ENCODE peak calls at places on chromosomes 12 and 14, in seven cellular contexts. One of them, this sample, is unnamed.

GRCh38 chr12:96810057-96810456 is 97.0 kb upstream of the NEDD1 start:
- DNase-seq in EL: no peak
- DNase-seq in left kidney: no peak
- DNase-seq in GM13977: no peak
- DNase-seq in activated naive CD4-positive, alpha-beta T cell treated with anti-CD3 and anti-CD28 coated beads, Interleukin-2, amount 10 ng/mL, durations not matched to agents 7 days and 5 days: no peak
- DNase-seq in fibroblast of the conjunctiva: no peak
- DNase-seq in coronary artery: no peak
- DNase-seq in this sample: no peak

GRCh38 chr12:88945041-88945732 is 364.9 kb upstream of the KITLG start:
- DNase-seq in fibroblast of the conjunctiva: no peak
- DNase-seq in left kidney: no peak
- DNase-seq in EL: no peak
- DNase-seq in GM13977: no peak
- DNase-seq in activated naive CD4-positive, alpha-beta T cell treated with anti-CD3 and anti-CD28 coated beads, Interleukin-2, amount 10 ng/mL, durations not matched to agents 7 days and 5 days: no peak
- DNase-seq in coronary artery: no peak
- DNase-seq in this sample: no peak

GRCh38 chr14:37588956-37589737 is 5.9 kb downstream of the FOXA1 start:
- DNase-seq in GM13977: peak; percentile 10
- DNase-seq in left kidney: no peak
- DNase-seq in coronary artery: no peak
- DNase-seq in fibroblast of the conjunctiva: no peak
- DNase-seq in EL: no peak
- DNase-seq in activated naive CD4-positive, alpha-beta T cell treated with anti-CD3 and anti-CD28 coated beads, Interleukin-2, amount 10 ng/mL, durations not matched to agents 7 days and 5 days: no peak
- DNase-seq in this sample: no peak

GRCh38 chr14:93708800-93709199 is 79.5 kb downstream of the PRIMA1 start:
- DNase-seq in EL: no peak
- DNase-seq in left kidney: no peak
- DNase-seq in GM13977: no peak
- DNase-seq in coronary artery: no peak
- DNase-seq in fibroblast of the conjunctiva: no peak
- DNase-seq in activated naive CD4-positive, alpha-beta T cell treated with anti-CD3 and anti-CD28 coated beads, Interleukin-2, amount 10 ng/mL, durations not matched to agents 7 days and 5 days: no peak
- DNase-seq in this sample: no peak

GRCh38 chr12:91877022-91877421 is 268.6 kb downstream of the BTG1 start:
- DNase-seq in activated naive CD4-positive, alpha-beta T cell treated with anti-CD3 and anti-CD28 coated beads, Interleukin-2, amount 10 ng/mL, durations not matched to agents 7 days and 5 days: peak; percentile 88
- DNase-seq in fibroblast of the conjunctiva: no peak
- DNase-seq in GM13977: no peak
- DNase-seq in EL: peak; percentile 9
- DNase-seq in coronary artery: no peak
- DNase-seq in left kidney: peak; percentile 12
- DNase-seq in this sample: peak; percentile 83

GRCh38 chr12:6183689-6184441 is 16.3 kb upstream of the CD9 start:
- DNase-seq in left kidney: no peak
- DNase-seq in activated naive CD4-positive, alpha-beta T cell treated with anti-CD3 and anti-CD28 coated beads, Interleukin-2, amount 10 ng/mL, durations not matched to agents 7 days and 5 days: no peak
- DNase-seq in fibroblast of the conjunctiva: peak; percentile 55
- DNase-seq in GM13977: no peak
- DNase-seq in coronary artery: peak; percentile 70
- DNase-seq in EL: peak; percentile 70
- DNase-seq in this sample: no peak

GRCh38 chr14:64807588-64807987 is 72.1 kb downstream of the SPTB start:
- DNase-seq in EL: peak; percentile 14
- DNase-seq in GM13977: no peak
- DNase-seq in activated naive CD4-positive, alpha-beta T cell treated with anti-CD3 and anti-CD28 coated beads, Interleukin-2, amount 10 ng/mL, durations not matched to agents 7 days and 5 days: no peak
- DNase-seq in coronary artery: no peak
- DNase-seq in left kidney: no peak
- DNase-seq in fibroblast of the conjunctiva: no peak
- DNase-seq in this sample: no peak

GRCh38 chr12:46402451-46402850 is 29.9 kb upstream of the SLC38A2 start:
- DNase-seq in GM13977: no peak
- DNase-seq in fibroblast of the conjunctiva: no peak
- DNase-seq in coronary artery: no peak
- DNase-seq in activated naive CD4-positive, alpha-beta T cell treated with anti-CD3 and anti-CD28 coated beads, Interleukin-2, amount 10 ng/mL, durations not matched to agents 7 days and 5 days: no peak
- DNase-seq in EL: peak; percentile 90
- DNase-seq in left kidney: peak; percentile 29
- DNase-seq in this sample: no peak

GRCh38 chr14:98171654-98172053 is 1100.3 kb downstream of the BCL11B start:
- DNase-seq in left kidney: no peak
- DNase-seq in GM13977: no peak
- DNase-seq in fibroblast of the conjunctiva: no peak
- DNase-seq in EL: no peak
- DNase-seq in activated naive CD4-positive, alpha-beta T cell treated with anti-CD3 and anti-CD28 coated beads, Interleukin-2, amount 10 ng/mL, durations not matched to agents 7 days and 5 days: no peak
- DNase-seq in coronary artery: no peak
- DNase-seq in this sample: no peak

GRCh38 chr12:106223485-106224391 is 24.1 kb downstream of the CKAP4 start:
- DNase-seq in EL: peak; percentile 64
- DNase-seq in coronary artery: peak; percentile 85
- DNase-seq in GM13977: peak; percentile 84
- DNase-seq in fibroblast of the conjunctiva: peak; percentile 43
- DNase-seq in activated naive CD4-positive, alpha-beta T cell treated with anti-CD3 and anti-CD28 coated beads, Interleukin-2, amount 10 ng/mL, durations not matched to agents 7 days and 5 days: peak; percentile 82
- DNase-seq in left kidney: peak; percentile 85
- DNase-seq in this sample: peak; percentile 63

GRCh38 chr12:132622437-132623071 is 4.0 kb downstream of the P2RX2 start:
- DNase-seq in GM13977: no peak
- DNase-seq in coronary artery: peak; percentile 69
- DNase-seq in left kidney: peak; percentile 93
- DNase-seq in activated naive CD4-positive, alpha-beta T cell treated with anti-CD3 and anti-CD28 coated beads, Interleukin-2, amount 10 ng/mL, durations not matched to agents 7 days and 5 days: no peak
- DNase-seq in fibroblast of the conjunctiva: peak; percentile 37
- DNase-seq in EL: peak; percentile 81
- DNase-seq in this sample: no peak

GRCh38 chr12:69475237-69475984 is 5.2 kb downstream of the FRS2 start:
- DNase-seq in EL: peak; percentile 31
- DNase-seq in GM13977: no peak
- DNase-seq in activated naive CD4-positive, alpha-beta T cell treated with anti-CD3 and anti-CD28 coated beads, Interleukin-2, amount 10 ng/mL, durations not matched to agents 7 days and 5 days: no peak
- DNase-seq in coronary artery: no peak
- DNase-seq in left kidney: peak; percentile 79
- DNase-seq in fibroblast of the conjunctiva: peak; percentile 36
- DNase-seq in this sample: no peak

GRCh38 chr12:11621797-11622423 is 27.6 kb upstream of the ETV6 start:
- DNase-seq in fibroblast of the conjunctiva: no peak
- DNase-seq in coronary artery: no peak
- DNase-seq in left kidney: peak; percentile 32
- DNase-seq in EL: peak; percentile 9
- DNase-seq in activated naive CD4-positive, alpha-beta T cell treated with anti-CD3 and anti-CD28 coated beads, Interleukin-2, amount 10 ng/mL, durations not matched to agents 7 days and 5 days: peak; percentile 31
- DNase-seq in GM13977: no peak
- DNase-seq in this sample: no peak

GRCh38 chr12:45220366-45220931 is 4.6 kb downstream of the ANO6 start:
- DNase-seq in fibroblast of the conjunctiva: no peak
- DNase-seq in EL: no peak
- DNase-seq in activated naive CD4-positive, alpha-beta T cell treated with anti-CD3 and anti-CD28 coated beads, Interleukin-2, amount 10 ng/mL, durations not matched to agents 7 days and 5 days: no peak
- DNase-seq in coronary artery: no peak
- DNase-seq in GM13977: no peak
- DNase-seq in left kidney: no peak
- DNase-seq in this sample: no peak

GRCh38 chr14:92846162-92846897 is 52.2 kb downstream of the GOLGA5 start:
- DNase-seq in GM13977: peak; percentile 69
- DNase-seq in EL: peak; percentile 64
- DNase-seq in fibroblast of the conjunctiva: no peak
- DNase-seq in coronary artery: no peak
- DNase-seq in left kidney: no peak
- DNase-seq in activated naive CD4-positive, alpha-beta T cell treated with anti-CD3 and anti-CD28 coated beads, Interleukin-2, amount 10 ng/mL, durations not matched to agents 7 days and 5 days: no peak
- DNase-seq in this sample: no peak

GRCh38 chr12:105724651-105725050 is 394.2 kb downstream of the C12orf75 start:
- DNase-seq in coronary artery: no peak
- DNase-seq in GM13977: no peak
- DNase-seq in fibroblast of the conjunctiva: no peak
- DNase-seq in left kidney: no peak
- DNase-seq in EL: no peak
- DNase-seq in activated naive CD4-positive, alpha-beta T cell treated with anti-CD3 and anti-CD28 coated beads, Interleukin-2, amount 10 ng/mL, durations not matched to agents 7 days and 5 days: no peak
- DNase-seq in this sample: no peak

GRCh38 chr14:104137297-104138097 is 890 bp upstream of the KIF26A start:
- DNase-seq in GM13977: peak; percentile 94
- DNase-seq in EL: peak; percentile 18
- DNase-seq in fibroblast of the conjunctiva: peak; percentile 3
- DNase-seq in left kidney: peak; percentile 69
- DNase-seq in coronary artery: no peak
- DNase-seq in activated naive CD4-positive, alpha-beta T cell treated with anti-CD3 and anti-CD28 coated beads, Interleukin-2, amount 10 ng/mL, durations not matched to agents 7 days and 5 days: peak; percentile 62
- DNase-seq in this sample: peak; percentile 60

GRCh38 chr12:56955631-56956256 is 1.7 kb downstream of the RDH16 start:
- DNase-seq in fibroblast of the conjunctiva: no peak
- DNase-seq in EL: peak; percentile 25
- DNase-seq in left kidney: no peak
- DNase-seq in coronary artery: peak; percentile 22
- DNase-seq in GM13977: no peak
- DNase-seq in activated naive CD4-positive, alpha-beta T cell treated with anti-CD3 and anti-CD28 coated beads, Interleukin-2, amount 10 ng/mL, durations not matched to agents 7 days and 5 days: no peak
- DNase-seq in this sample: no peak

GRCh38 chr14:77307099-77307496 is 13.6 kb downstream of the POMT2 start:
- DNase-seq in EL: peak; percentile 62
- DNase-seq in GM13977: no peak
- DNase-seq in activated naive CD4-positive, alpha-beta T cell treated with anti-CD3 and anti-CD28 coated beads, Interleukin-2, amount 10 ng/mL, durations not matched to agents 7 days and 5 days: no peak
- DNase-seq in left kidney: no peak
- DNase-seq in fibroblast of the conjunctiva: no peak
- DNase-seq in coronary artery: no peak
- DNase-seq in this sample: no peak

GRCh38 chr12:111429760-111430417 is 24.2 kb downstream of the SH2B3 start:
- DNase-seq in GM13977: no peak
- DNase-seq in EL: no peak
- DNase-seq in fibroblast of the conjunctiva: no peak
- DNase-seq in coronary artery: no peak
- DNase-seq in activated naive CD4-positive, alpha-beta T cell treated with anti-CD3 and anti-CD28 coated beads, Interleukin-2, amount 10 ng/mL, durations not matched to agents 7 days and 5 days: peak; percentile 85
- DNase-seq in left kidney: no peak
- DNase-seq in this sample: peak; percentile 78

GRCh38 chr12:64730585-64730964 is 28.6 kb downstream of the GNS start:
- DNase-seq in EL: no peak
- DNase-seq in left kidney: no peak
- DNase-seq in fibroblast of the conjunctiva: no peak
- DNase-seq in activated naive CD4-positive, alpha-beta T cell treated with anti-CD3 and anti-CD28 coated beads, Interleukin-2, amount 10 ng/mL, durations not matched to agents 7 days and 5 days: no peak
- DNase-seq in coronary artery: no peak
- DNase-seq in GM13977: no peak
- DNase-seq in this sample: no peak

GRCh38 chr12:124772467-124773170 is 91.0 kb downstream of the SCARB1 start:
- DNase-seq in EL: no peak
- DNase-seq in fibroblast of the conjunctiva: no peak
- DNase-seq in left kidney: no peak
- DNase-seq in activated naive CD4-positive, alpha-beta T cell treated with anti-CD3 and anti-CD28 coated beads, Interleukin-2, amount 10 ng/mL, durations not matched to agents 7 days and 5 days: no peak
- DNase-seq in GM13977: no peak
- DNase-seq in coronary artery: no peak
- DNase-seq in this sample: no peak

GRCh38 chr12:54504550-54504949 is 7.0 kb downstream of the NCKAP1L start:
- DNase-seq in left kidney: no peak
- DNase-seq in activated naive CD4-positive, alpha-beta T cell treated with anti-CD3 and anti-CD28 coated beads, Interleukin-2, amount 10 ng/mL, durations not matched to agents 7 days and 5 days: no peak
- DNase-seq in coronary artery: no peak
- DNase-seq in EL: no peak
- DNase-seq in fibroblast of the conjunctiva: no peak
- DNase-seq in GM13977: no peak
- DNase-seq in this sample: no peak

GRCh38 chr12:50166776-50167025 is 468 bp downstream of the CERS5 start:
- DNase-seq in EL: no peak
- DNase-seq in left kidney: no peak
- DNase-seq in GM13977: no peak
- DNase-seq in activated naive CD4-positive, alpha-beta T cell treated with anti-CD3 and anti-CD28 coated beads, Interleukin-2, amount 10 ng/mL, durations not matched to agents 7 days and 5 days: peak; percentile 73
- DNase-seq in coronary artery: no peak
- DNase-seq in fibroblast of the conjunctiva: no peak
- DNase-seq in this sample: peak; percentile 20

This sample was measured in natural killer cell.